ENCODE peak calls at places on chromosomes 3 and 15, in five cellular contexts. B is HFFc6, P is ovary, Y is esophagus squamous epithelium, Q is H9. S is an unnamed sample.

GRCh38 chr3:64319391-64319790 is 94.1 kb upstream of the PRICKLE2 start:
- DNase-seq in B (peak; percentile 30), P (no peak), Y (no peak), Q (peak; percentile 84), S (no peak)

GRCh38 chr3:31180274-31180673 is 285.8 kb upstream of the GADL1 start:
- DNase-seq in B (no peak), P (no peak), Y (no peak), Q (no peak), S (no peak)

GRCh38 chr3:42052867-42053351 is 38.2 kb upstream of the TRAK1 start:
- DNase-seq in B (no peak), P (no peak), Y (no peak), Q (no peak), S (no peak)

GRCh38 chr3:148158210-148158609 is 539.5 kb upstream of the AGTR1 start:
- DNase-seq in B (no peak), P (no peak), Y (no peak), Q (no peak), S (no peak)

GRCh38 chr3:156761007-156761406 is 65.1 kb upstream of the LEKR1 start:
- DNase-seq in B (no peak), P (no peak), Y (no peak), Q (no peak), S (no peak)

GRCh38 chr3:51896607-51897305 is 6.4 kb downstream of the IQCF1 start:
- DNase-seq in B (no peak), P (no peak), Y (no peak), Q (no peak), S (no peak)

GRCh38 chr3:42539871-42540714 is 37.6 kb downstream of the VIPR1 start:
- DNase-seq in B (no peak), P (peak; percentile 29), Y (no peak), Q (peak; percentile 92), S (no peak)

GRCh38 chr3:43061101-43061895 is 44.6 kb downstream of the POMGNT2 start:
- DNase-seq in B (no peak), P (no peak), Y (no peak), Q (no peak), S (peak; percentile 48)

GRCh38 chr3:60013241-60013640 is 963.4 kb upstream of the CFAP20DC start:
- DNase-seq in B (no peak), P (no peak), Y (no peak), Q (no peak), S (no peak)

GRCh38 chr3:42508562-42508961 is 6.1 kb downstream of the VIPR1 start:
- DNase-seq in B (no peak), P (no peak), Y (no peak), Q (no peak), S (no peak)

GRCh38 chr3:152779649-152780048 is 55.3 kb upstream of the P2RY1 start:
- DNase-seq in B (no peak), P (no peak), Y (no peak), Q (no peak), S (no peak)

GRCh38 chr15:29913528-29914135 is 91.4 kb upstream of the TJP1 start:
- DNase-seq in B (peak; percentile 64), P (no peak), Y (no peak), Q (no peak), S (no peak)

GRCh38 chr15:53759333-53759975 is at the start of gene WDR72:
- DNase-seq in B (no peak), P (no peak), Y (no peak), Q (peak; percentile 81), S (no peak)

GRCh38 chr15:83904107-83904720 is 250.3 kb downstream of the ADAMTSL3 start:
- DNase-seq in B (no peak), P (peak; percentile 45), Y (no peak), Q (no peak), S (no peak)

GRCh38 chr15:71066983-71067382 is 48.3 kb upstream of the THSD4 start:
- DNase-seq in B (peak; percentile 81), P (no peak), Y (no peak), Q (no peak), S (no peak)

GRCh38 chr3:17518189-17519059 is 224.0 kb downstream of the TBC1D5 start:
- DNase-seq in B (no peak), P (no peak), Y (no peak), Q (peak; percentile 55), S (no peak)

GRCh38 chr3:16741890-16742289 is 136.7 kb upstream of the DAZL start:
- DNase-seq in B (peak; percentile 84), P (no peak), Y (no peak), Q (no peak), S (no peak)

GRCh38 chr3:114393367-114394072 is 99.7 kb downstream of the TIGIT start:
- DNase-seq in B (no peak), P (no peak), Y (no peak), Q (no peak), S (no peak)

GRCh38 chr15:90101969-90102890 is at the start of gene IDH2:
- DNase-seq in B (peak; percentile 50), P (peak; percentile 81), Y (no peak), Q (peak; percentile 86), S (peak; percentile 95)

GRCh38 chr3:54146383-54147239 is 24.3 kb downstream of the CACNA2D3 start:
- DNase-seq in B (no peak), P (peak; percentile 42), Y (no peak), Q (peak; percentile 77), S (no peak)

DNA sequence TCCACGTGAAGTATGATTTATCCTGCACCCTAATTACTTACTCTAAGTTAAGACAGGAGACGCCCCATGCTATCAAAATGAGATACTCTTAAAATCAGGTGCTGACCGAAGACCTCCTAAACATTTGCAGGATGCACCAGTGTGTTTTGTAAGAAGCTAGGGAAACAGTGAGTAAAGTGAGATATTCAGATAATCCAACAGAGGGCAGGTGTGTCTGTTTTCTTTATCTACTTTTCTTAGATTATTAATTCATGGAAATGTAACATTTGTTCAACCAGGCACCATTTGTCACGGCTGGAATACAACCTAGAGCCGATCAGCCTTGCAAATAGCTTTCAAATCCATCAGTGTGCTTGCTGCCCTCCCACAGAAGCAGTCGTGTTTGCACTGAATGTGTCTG is 202.0 kb upstream of the CHRM5 start:
- DNase-seq in B (no peak), P (no peak), Y (no peak), Q (no peak), S (no peak)
- TF ChIP-seq CTCF in B (no peak), P (no peak), Y (no peak), Q (no peak), S (peak; percentile 29)

GRCh38 chr15:60215225-60215963 is 182.4 kb downstream of the ANXA2 start:
- DNase-seq in B (no peak), P (no peak), Y (no peak), Q (peak; percentile 49), S (no peak)

GRCh38 chr15:60214201-60214600 is 183.6 kb downstream of the ANXA2 start:
- DNase-seq in B (no peak), P (no peak), Y (no peak), Q (no peak), S (no peak)

GRCh38 chr15:60208708-60209107 is 189.1 kb downstream of the ANXA2 start:
- DNase-seq in B (no peak), P (no peak), Y (no peak), Q (no peak), S (no peak)

GRCh38 chr15:60213377-60214010 is 184.3 kb downstream of the ANXA2 start:
- DNase-seq in B (no peak), P (no peak), Y (no peak), Q (no peak), S (no peak)

DNA sequence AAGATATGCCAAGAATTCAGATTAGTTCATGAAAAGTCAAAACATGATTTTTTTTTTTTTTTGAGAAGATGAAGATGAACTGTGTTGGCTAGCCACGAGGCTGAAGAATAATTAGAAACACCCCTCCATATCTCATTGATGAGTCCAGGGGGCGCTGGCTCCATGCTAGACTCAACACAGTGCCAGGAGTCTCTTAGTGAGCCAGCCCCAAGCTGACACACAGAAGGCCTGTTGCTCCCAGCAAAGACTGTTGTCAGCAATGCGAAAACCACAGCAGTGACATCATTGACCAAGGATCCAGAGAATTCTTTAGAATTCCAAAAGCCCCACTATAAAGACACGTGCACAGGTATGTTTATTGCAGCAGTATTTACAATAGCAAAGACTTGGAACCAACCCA is 185.2 kb downstream of the ANXA2 start:
- DNase-seq in B (peak; percentile 7), P (no peak), Y (no peak), Q (peak; percentile 37), S (no peak)
- TF ChIP-seq CTCF in B (peak; percentile 18), P (no peak), Y (no peak), Q (peak; percentile 60), S (no peak)

GRCh38 chr15:50260969-50261496 is 4.5 kb downstream of the HDC start:
- DNase-seq in B (no peak), P (no peak), Y (no peak), Q (no peak), S (peak; percentile 25)
- TF ChIP-seq CTCF in B (no peak), P (no peak), Y (no peak), Q (no peak), S (no peak)

GRCh38 chr3:6994081-6994668 is 133.3 kb downstream of the GRM7 start:
- DNase-seq in B (no peak), P (no peak), Y (no peak), Q (no peak), S (no peak)

GRCh38 chr3:6985848-6986247 is 124.9 kb downstream of the GRM7 start:
- DNase-seq in B (no peak), P (no peak), Y (no peak), Q (no peak), S (no peak)

DNA sequence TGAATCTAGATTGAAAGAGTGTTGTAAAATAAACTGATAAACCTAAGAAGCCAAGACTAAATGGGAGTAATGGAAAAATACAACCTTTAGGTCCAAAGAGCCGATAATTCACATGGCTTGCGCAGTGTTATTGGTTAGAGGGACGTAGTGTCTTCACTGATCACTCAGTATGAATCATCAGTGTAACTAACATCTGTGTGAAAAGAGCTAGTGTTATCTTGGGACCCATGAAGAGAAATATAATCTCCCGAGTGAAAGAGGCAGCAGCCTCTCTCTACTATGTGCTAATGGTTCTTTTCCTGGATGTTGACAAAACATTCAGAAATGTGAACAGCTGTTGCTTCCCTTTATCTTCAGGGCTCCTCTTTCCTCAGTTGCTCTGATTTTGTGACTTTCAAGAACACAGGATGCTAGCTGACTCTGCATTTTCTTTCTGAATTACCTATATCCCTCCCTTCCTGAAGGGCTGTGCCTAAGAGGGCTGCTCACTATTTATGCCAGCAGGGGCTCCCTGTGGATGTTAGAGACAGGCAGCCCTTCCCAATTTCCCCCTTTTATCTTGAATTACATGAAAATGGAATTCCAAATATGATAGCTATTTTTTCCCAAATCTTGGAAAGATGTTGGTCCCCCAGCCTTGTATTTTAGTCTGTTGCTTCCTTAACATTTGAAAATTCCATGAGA is 128.8 kb downstream of the GRM7 start:
- DNase-seq in B (no peak), P (no peak), Y (no peak), Q (no peak), S (no peak)
- TF ChIP-seq CTCF in B (no peak), P (no peak), Y (no peak), Q (peak; percentile 12), S (no peak)

GRCh38 chr3:135678386-135678785 is 287.1 kb upstream of the PPP2R3A start:
- DNase-seq in B (no peak), P (no peak), Y (no peak), Q (no peak), S (no peak)
- TF ChIP-seq CTCF in B (no peak), P (no peak), Y (no peak), Q (no peak), S (no peak)

GRCh38 chr3:170483485-170484262 is 65.0 kb downstream of the CLDN11 start:
- DNase-seq in B (no peak), P (no peak), Y (no peak), Q (peak; percentile 40), S (no peak)
- TF ChIP-seq CTCF in B (peak; percentile 56), P (no peak), Y (no peak), Q (peak; percentile 59), S (no peak)